ENCODE peak calls at places on chromosomes 1 and 21, in eight cellular contexts. One of them, this sample, is unnamed.

GRCh38 chr1:84969489-84970250 is 27.2 kb downstream of the MCOLN2 start:
- DNase-seq in fibroblast of gingiva: no peak
- DNase-seq in hepatic stellate cell: no peak
- DNase-seq in H7: no peak
- DNase-seq in T-helper 2 cell treated with Interferon-gamma antibody and Interleukin-4, amounts not matched to agents 5 μg/mL and 100 μg/mL, for 36 hours: peak
- DNase-seq in iris pigment epithelial cell: no peak
- DNase-seq in cardiac muscle cell: no peak
- DNase-seq in HT1080: no peak
- DNase-seq in this sample: no peak

GRCh38 chr21:14559144-14559543 is 13.0 kb upstream of the SAMSN1 start:
- DNase-seq in T-helper 2 cell treated with Interferon-gamma antibody and Interleukin-4, amounts not matched to agents 5 μg/mL and 100 μg/mL, for 36 hours: no peak
- DNase-seq in cardiac muscle cell: no peak
- DNase-seq in HT1080: no peak
- DNase-seq in iris pigment epithelial cell: no peak
- DNase-seq in H7: no peak
- DNase-seq in hepatic stellate cell: no peak
- DNase-seq in fibroblast of gingiva: no peak
- DNase-seq in this sample: no peak

GRCh38 chr1:232142403-232143314 is 487.3 kb downstream of the SIPA1L2 start:
- DNase-seq in H7: no peak
- DNase-seq in iris pigment epithelial cell: peak
- DNase-seq in fibroblast of gingiva: peak
- DNase-seq in HT1080: peak
- DNase-seq in cardiac muscle cell: no peak
- DNase-seq in T-helper 2 cell treated with Interferon-gamma antibody and Interleukin-4, amounts not matched to agents 5 μg/mL and 100 μg/mL, for 36 hours: no peak
- DNase-seq in hepatic stellate cell: peak
- DNase-seq in this sample: no peak

GRCh38 chr1:66788231-66788939 is 12.7 kb downstream of the INSL5 start:
- DNase-seq in H7: no peak
- DNase-seq in iris pigment epithelial cell: no peak
- DNase-seq in T-helper 2 cell treated with Interferon-gamma antibody and Interleukin-4, amounts not matched to agents 5 μg/mL and 100 μg/mL, for 36 hours: peak
- DNase-seq in HT1080: no peak
- DNase-seq in hepatic stellate cell: no peak
- DNase-seq in cardiac muscle cell: no peak
- DNase-seq in fibroblast of gingiva: no peak
- DNase-seq in this sample: no peak

GRCh38 chr1:28067523-28068090 is 20.8 kb downstream of the EYA3 start:
- DNase-seq in T-helper 2 cell treated with Interferon-gamma antibody and Interleukin-4, amounts not matched to agents 5 μg/mL and 100 μg/mL, for 36 hours: no peak
- DNase-seq in iris pigment epithelial cell: peak
- DNase-seq in fibroblast of gingiva: peak
- DNase-seq in cardiac muscle cell: no peak
- DNase-seq in H7: no peak
- DNase-seq in HT1080: no peak
- DNase-seq in hepatic stellate cell: no peak
- DNase-seq in this sample: no peak

GRCh38 chr1:29518183-29518835 is 282.0 kb downstream of the PTPRU start:
- DNase-seq in fibroblast of gingiva: no peak
- DNase-seq in H7: no peak
- DNase-seq in iris pigment epithelial cell: no peak
- DNase-seq in T-helper 2 cell treated with Interferon-gamma antibody and Interleukin-4, amounts not matched to agents 5 μg/mL and 100 μg/mL, for 36 hours: no peak
- DNase-seq in hepatic stellate cell: no peak
- DNase-seq in cardiac muscle cell: no peak
- DNase-seq in HT1080: no peak
- DNase-seq in this sample: no peak

GRCh38 chr1:151968058-151968457 is 25.6 kb downstream of the S100A10 start:
- DNase-seq in H7: peak
- DNase-seq in iris pigment epithelial cell: peak
- DNase-seq in T-helper 2 cell treated with Interferon-gamma antibody and Interleukin-4, amounts not matched to agents 5 μg/mL and 100 μg/mL, for 36 hours: peak
- DNase-seq in hepatic stellate cell: no peak
- DNase-seq in HT1080: peak
- DNase-seq in cardiac muscle cell: peak
- DNase-seq in fibroblast of gingiva: peak
- DNase-seq in this sample: peak

GRCh38 chr1:22024485-22025367 is 23.3 kb downstream of the CELA3A start:
- DNase-seq in T-helper 2 cell treated with Interferon-gamma antibody and Interleukin-4, amounts not matched to agents 5 μg/mL and 100 μg/mL, for 36 hours: peak
- DNase-seq in cardiac muscle cell: peak
- DNase-seq in iris pigment epithelial cell: peak
- DNase-seq in fibroblast of gingiva: peak
- DNase-seq in HT1080: peak
- DNase-seq in H7: peak
- DNase-seq in hepatic stellate cell: peak
- DNase-seq in this sample: no peak

GRCh38 chr1:98119793-98120192 is 199.0 kb upstream of the DPYD start:
- DNase-seq in iris pigment epithelial cell: no peak
- DNase-seq in cardiac muscle cell: peak
- DNase-seq in HT1080: peak
- DNase-seq in T-helper 2 cell treated with Interferon-gamma antibody and Interleukin-4, amounts not matched to agents 5 μg/mL and 100 μg/mL, for 36 hours: no peak
- DNase-seq in fibroblast of gingiva: no peak
- DNase-seq in H7: peak
- DNase-seq in hepatic stellate cell: no peak
- DNase-seq in this sample: peak

GRCh38 chr21:27590271-27590670 is 623.4 kb upstream of the ADAMTS5 start:
- DNase-seq in hepatic stellate cell: peak
- DNase-seq in H7: no peak
- DNase-seq in HT1080: peak
- DNase-seq in cardiac muscle cell: no peak
- DNase-seq in fibroblast of gingiva: peak
- DNase-seq in T-helper 2 cell treated with Interferon-gamma antibody and Interleukin-4, amounts not matched to agents 5 μg/mL and 100 μg/mL, for 36 hours: no peak
- DNase-seq in iris pigment epithelial cell: peak
- DNase-seq in this sample: no peak

GRCh38 chr1:218865591-218865990 is 308.1 kb upstream of the LYPLAL1 start:
- DNase-seq in cardiac muscle cell: no peak
- DNase-seq in fibroblast of gingiva: peak
- DNase-seq in H7: no peak
- DNase-seq in hepatic stellate cell: no peak
- DNase-seq in T-helper 2 cell treated with Interferon-gamma antibody and Interleukin-4, amounts not matched to agents 5 μg/mL and 100 μg/mL, for 36 hours: no peak
- DNase-seq in iris pigment epithelial cell: peak
- DNase-seq in HT1080: peak
- DNase-seq in this sample: no peak

GRCh38 chr21:31665397-31665796 is 5.9 kb downstream of the SOD1 start:
- DNase-seq in iris pigment epithelial cell: peak
- DNase-seq in HT1080: peak
- DNase-seq in T-helper 2 cell treated with Interferon-gamma antibody and Interleukin-4, amounts not matched to agents 5 μg/mL and 100 μg/mL, for 36 hours: peak
- DNase-seq in hepatic stellate cell: no peak
- DNase-seq in fibroblast of gingiva: peak
- DNase-seq in cardiac muscle cell: no peak
- DNase-seq in H7: no peak
- DNase-seq in this sample: no peak

GRCh38 chr1:54249798-54250497 is 50.0 kb downstream of the MRPL37 start:
- DNase-seq in hepatic stellate cell: peak
- DNase-seq in fibroblast of gingiva: peak
- DNase-seq in HT1080: peak
- DNase-seq in cardiac muscle cell: no peak
- DNase-seq in iris pigment epithelial cell: peak
- DNase-seq in H7: peak
- DNase-seq in T-helper 2 cell treated with Interferon-gamma antibody and Interleukin-4, amounts not matched to agents 5 μg/mL and 100 μg/mL, for 36 hours: no peak
- DNase-seq in this sample: no peak

GRCh38 chr1:160625725-160626498 is 20.9 kb downstream of the SLAMF1 start:
- DNase-seq in HT1080: peak
- DNase-seq in fibroblast of gingiva: no peak
- DNase-seq in T-helper 2 cell treated with Interferon-gamma antibody and Interleukin-4, amounts not matched to agents 5 μg/mL and 100 μg/mL, for 36 hours: peak
- DNase-seq in H7: no peak
- DNase-seq in cardiac muscle cell: no peak
- DNase-seq in iris pigment epithelial cell: no peak
- DNase-seq in hepatic stellate cell: no peak
- DNase-seq in this sample: no peak

GRCh38 chr1:114610546-114611245 is 29.3 kb upstream of the BCAS2 start:
- DNase-seq in H7: no peak
- DNase-seq in T-helper 2 cell treated with Interferon-gamma antibody and Interleukin-4, amounts not matched to agents 5 μg/mL and 100 μg/mL, for 36 hours: no peak
- DNase-seq in fibroblast of gingiva: no peak
- DNase-seq in iris pigment epithelial cell: peak
- DNase-seq in hepatic stellate cell: no peak
- DNase-seq in HT1080: peak
- DNase-seq in cardiac muscle cell: no peak
- DNase-seq in this sample: no peak

GRCh38 chr1:41135196-41135947 is 106.7 kb downstream of the SCMH1 start:
- DNase-seq in iris pigment epithelial cell: no peak
- DNase-seq in HT1080: peak
- DNase-seq in H7: no peak
- DNase-seq in cardiac muscle cell: no peak
- DNase-seq in fibroblast of gingiva: no peak
- DNase-seq in T-helper 2 cell treated with Interferon-gamma antibody and Interleukin-4, amounts not matched to agents 5 μg/mL and 100 μg/mL, for 36 hours: no peak
- DNase-seq in hepatic stellate cell: no peak
- DNase-seq in this sample: no peak

GRCh38 chr21:43792406-43792805 is 3.0 kb downstream of the RRP1 start:
- DNase-seq in iris pigment epithelial cell: no peak
- DNase-seq in fibroblast of gingiva: no peak
- DNase-seq in HT1080: no peak
- DNase-seq in T-helper 2 cell treated with Interferon-gamma antibody and Interleukin-4, amounts not matched to agents 5 μg/mL and 100 μg/mL, for 36 hours: no peak
- DNase-seq in H7: no peak
- DNase-seq in hepatic stellate cell: no peak
- DNase-seq in cardiac muscle cell: no peak
- DNase-seq in this sample: no peak

GRCh38 chr1:60637651-60638050 is 444.7 kb upstream of the NFIA start:
- DNase-seq in iris pigment epithelial cell: peak
- DNase-seq in HT1080: no peak
- DNase-seq in fibroblast of gingiva: no peak
- DNase-seq in cardiac muscle cell: no peak
- DNase-seq in T-helper 2 cell treated with Interferon-gamma antibody and Interleukin-4, amounts not matched to agents 5 μg/mL and 100 μg/mL, for 36 hours: no peak
- DNase-seq in H7: no peak
- DNase-seq in hepatic stellate cell: no peak
- DNase-seq in this sample: no peak

GRCh38 chr1:212500986-212501385 is 68.3 kb downstream of the NENF start:
- DNase-seq in T-helper 2 cell treated with Interferon-gamma antibody and Interleukin-4, amounts not matched to agents 5 μg/mL and 100 μg/mL, for 36 hours: no peak
- DNase-seq in HT1080: no peak
- DNase-seq in hepatic stellate cell: no peak
- DNase-seq in fibroblast of gingiva: no peak
- DNase-seq in cardiac muscle cell: no peak
- DNase-seq in H7: no peak
- DNase-seq in iris pigment epithelial cell: no peak
- DNase-seq in this sample: no peak

GRCh38 chr1:42975561-42976225 is 17.0 kb upstream of the SLC2A1 start:
- DNase-seq in H7: no peak
- DNase-seq in hepatic stellate cell: no peak
- DNase-seq in cardiac muscle cell: no peak
- DNase-seq in T-helper 2 cell treated with Interferon-gamma antibody and Interleukin-4, amounts not matched to agents 5 μg/mL and 100 μg/mL, for 36 hours: no peak
- DNase-seq in iris pigment epithelial cell: no peak
- DNase-seq in HT1080: no peak
- DNase-seq in fibroblast of gingiva: no peak
- DNase-seq in this sample: no peak

GRCh38 chr1:46613661-46614603 is 2.7 kb downstream of the MOB3C start:
- DNase-seq in fibroblast of gingiva: peak
- DNase-seq in H7: peak
- DNase-seq in HT1080: no peak
- DNase-seq in T-helper 2 cell treated with Interferon-gamma antibody and Interleukin-4, amounts not matched to agents 5 μg/mL and 100 μg/mL, for 36 hours: peak
- DNase-seq in cardiac muscle cell: peak
- DNase-seq in iris pigment epithelial cell: peak
- DNase-seq in hepatic stellate cell: peak
- DNase-seq in this sample: peak

GRCh38 chr1:93255222-93256079 is 74.9 kb downstream of the CCDC18 start:
- DNase-seq in cardiac muscle cell: no peak
- DNase-seq in hepatic stellate cell: peak
- DNase-seq in fibroblast of gingiva: peak
- DNase-seq in T-helper 2 cell treated with Interferon-gamma antibody and Interleukin-4, amounts not matched to agents 5 μg/mL and 100 μg/mL, for 36 hours: no peak
- DNase-seq in H7: no peak
- DNase-seq in HT1080: peak
- DNase-seq in iris pigment epithelial cell: peak
- DNase-seq in this sample: no peak

GRCh38 chr1:162587347-162587746 is 25.8 kb downstream of the UAP1 start:
- DNase-seq in H7: no peak
- DNase-seq in HT1080: no peak
- DNase-seq in T-helper 2 cell treated with Interferon-gamma antibody and Interleukin-4, amounts not matched to agents 5 μg/mL and 100 μg/mL, for 36 hours: no peak
- DNase-seq in cardiac muscle cell: no peak
- DNase-seq in iris pigment epithelial cell: no peak
- DNase-seq in fibroblast of gingiva: no peak
- DNase-seq in hepatic stellate cell: no peak
- DNase-seq in this sample: no peak

GRCh38 chr21:28025111-28025510 is 967.6 kb downstream of the LTN1 start:
- DNase-seq in fibroblast of gingiva: peak
- DNase-seq in HT1080: no peak
- DNase-seq in H7: no peak
- DNase-seq in cardiac muscle cell: no peak
- DNase-seq in T-helper 2 cell treated with Interferon-gamma antibody and Interleukin-4, amounts not matched to agents 5 μg/mL and 100 μg/mL, for 36 hours: no peak
- DNase-seq in hepatic stellate cell: no peak
- DNase-seq in iris pigment epithelial cell: no peak
- DNase-seq in this sample: no peak

GRCh38 chr1:27005648-27006496 is 6.8 kb downstream of the TENT5B start:
- DNase-seq in T-helper 2 cell treated with Interferon-gamma antibody and Interleukin-4, amounts not matched to agents 5 μg/mL and 100 μg/mL, for 36 hours: no peak
- DNase-seq in cardiac muscle cell: no peak
- DNase-seq in H7: peak
- DNase-seq in HT1080: no peak
- DNase-seq in hepatic stellate cell: no peak
- DNase-seq in iris pigment epithelial cell: no peak
- DNase-seq in fibroblast of gingiva: peak
- DNase-seq in this sample: no peak

GRCh38 chr1:38558476-38559179 is 300.9 kb downstream of the RRAGC start:
- DNase-seq in fibroblast of gingiva: no peak
- DNase-seq in H7: peak
- DNase-seq in hepatic stellate cell: no peak
- DNase-seq in iris pigment epithelial cell: no peak
- DNase-seq in T-helper 2 cell treated with Interferon-gamma antibody and Interleukin-4, amounts not matched to agents 5 μg/mL and 100 μg/mL, for 36 hours: no peak
- DNase-seq in cardiac muscle cell: no peak
- DNase-seq in HT1080: no peak
- DNase-seq in this sample: no peak

GRCh38 chr1:196387766-196388165 is 220.5 kb downstream of the KCNT2 start:
- DNase-seq in HT1080: peak
- DNase-seq in H7: no peak
- DNase-seq in T-helper 2 cell treated with Interferon-gamma antibody and Interleukin-4, amounts not matched to agents 5 μg/mL and 100 μg/mL, for 36 hours: no peak
- DNase-seq in hepatic stellate cell: no peak
- DNase-seq in cardiac muscle cell: no peak
- DNase-seq in fibroblast of gingiva: no peak
- DNase-seq in iris pigment epithelial cell: peak
- DNase-seq in this sample: no peak

GRCh38 chr1:56374026-56374974 is 205.1 kb downstream of the PLPP3 start:
- DNase-seq in H7: no peak
- DNase-seq in hepatic stellate cell: no peak
- DNase-seq in T-helper 2 cell treated with Interferon-gamma antibody and Interleukin-4, amounts not matched to agents 5 μg/mL and 100 μg/mL, for 36 hours: no peak
- DNase-seq in cardiac muscle cell: peak
- DNase-seq in HT1080: no peak
- DNase-seq in fibroblast of gingiva: no peak
- DNase-seq in iris pigment epithelial cell: no peak
- DNase-seq in this sample: no peak

GRCh38 chr21:34199121-34199910 is 125.9 kb downstream of the MRPS6 start:
- DNase-seq in iris pigment epithelial cell: no peak
- DNase-seq in cardiac muscle cell: no peak
- DNase-seq in T-helper 2 cell treated with Interferon-gamma antibody and Interleukin-4, amounts not matched to agents 5 μg/mL and 100 μg/mL, for 36 hours: no peak
- DNase-seq in fibroblast of gingiva: no peak
- DNase-seq in HT1080: no peak
- DNase-seq in hepatic stellate cell: no peak
- DNase-seq in H7: no peak
- DNase-seq in this sample: no peak

GRCh38 chr1:151458936-151459330 is 361 bp downstream of the POGZ start:
- DNase-seq in HT1080: peak
- DNase-seq in cardiac muscle cell: peak
- DNase-seq in fibroblast of gingiva: peak
- DNase-seq in T-helper 2 cell treated with Interferon-gamma antibody and Interleukin-4, amounts not matched to agents 5 μg/mL and 100 μg/mL, for 36 hours: peak
- DNase-seq in hepatic stellate cell: peak
- DNase-seq in H7: peak
- DNase-seq in iris pigment epithelial cell: peak
- DNase-seq in this sample: peak

GRCh38 chr1:108881369-108881768 is 4.6 kb downstream of the GPSM2 start:
- DNase-seq in cardiac muscle cell: no peak
- DNase-seq in HT1080: no peak
- DNase-seq in H7: no peak
- DNase-seq in T-helper 2 cell treated with Interferon-gamma antibody and Interleukin-4, amounts not matched to agents 5 μg/mL and 100 μg/mL, for 36 hours: no peak
- DNase-seq in hepatic stellate cell: no peak
- DNase-seq in iris pigment epithelial cell: peak
- DNase-seq in fibroblast of gingiva: peak
- DNase-seq in this sample: no peak

GRCh38 chr21:32494946-32495703 is 82.6 kb downstream of the EVA1C start:
- DNase-seq in T-helper 2 cell treated with Interferon-gamma antibody and Interleukin-4, amounts not matched to agents 5 μg/mL and 100 μg/mL, for 36 hours: no peak
- DNase-seq in fibroblast of gingiva: peak
- DNase-seq in hepatic stellate cell: no peak
- DNase-seq in iris pigment epithelial cell: peak
- DNase-seq in HT1080: peak
- DNase-seq in H7: no peak
- DNase-seq in cardiac muscle cell: no peak
- DNase-seq in this sample: no peak

GRCh38 chr21:15820857-15821256 is 91.1 kb downstream of the USP25 start:
- DNase-seq in iris pigment epithelial cell: peak
- DNase-seq in T-helper 2 cell treated with Interferon-gamma antibody and Interleukin-4, amounts not matched to agents 5 μg/mL and 100 μg/mL, for 36 hours: no peak
- DNase-seq in fibroblast of gingiva: no peak
- DNase-seq in H7: no peak
- DNase-seq in HT1080: no peak
- DNase-seq in cardiac muscle cell: no peak
- DNase-seq in hepatic stellate cell: peak
- DNase-seq in this sample: no peak

GRCh38 chr1:10338047-10338446 is 60.8 kb upstream of the PGD start:
- DNase-seq in T-helper 2 cell treated with Interferon-gamma antibody and Interleukin-4, amounts not matched to agents 5 μg/mL and 100 μg/mL, for 36 hours: peak
- DNase-seq in fibroblast of gingiva: peak
- DNase-seq in H7: peak
- DNase-seq in cardiac muscle cell: peak
- DNase-seq in HT1080: peak
- DNase-seq in hepatic stellate cell: peak
- DNase-seq in iris pigment epithelial cell: peak
- DNase-seq in this sample: peak